ENCODE peak calls at places on chromosome 14, in five cellular contexts. One of them, this sample, is unnamed.

GRCh38 chr14:75702606-75703261 is 41.7 kb downstream of the TTLL5 start:
- DNase-seq in CD8-positive, alpha-beta T cell: no peak
- DNase-seq in lung: no peak
- DNase-seq in heart right ventricle: no peak
- DNase-seq in tibial artery: no peak
- DNase-seq in this sample: no peak

GRCh38 chr14:85572845-85573244 is 42.9 kb downstream of the FLRT2 start:
- DNase-seq in CD8-positive, alpha-beta T cell: no peak
- DNase-seq in lung: no peak
- DNase-seq in heart right ventricle: no peak
- DNase-seq in tibial artery: no peak
- DNase-seq in this sample: no peak

GRCh38 chr14:68028075-68028474 is 208.5 kb downstream of the RAD51B start:
- DNase-seq in CD8-positive, alpha-beta T cell: no peak
- DNase-seq in lung: no peak
- DNase-seq in heart right ventricle: no peak
- DNase-seq in tibial artery: no peak
- DNase-seq in this sample: no peak

GRCh38 chr14:32593290-32593942 is 264.3 kb downstream of the AKAP6 start:
- DNase-seq in CD8-positive, alpha-beta T cell: no peak
- DNase-seq in lung: no peak
- DNase-seq in heart right ventricle: no peak
- DNase-seq in tibial artery: no peak
- DNase-seq in this sample: no peak

GRCh38 chr14:42806909-42807315 is 1200.2 kb downstream of the LRFN5 start:
- DNase-seq in CD8-positive, alpha-beta T cell: no peak
- DNase-seq in lung: no peak
- DNase-seq in heart right ventricle: no peak
- DNase-seq in tibial artery: no peak
- DNase-seq in this sample: no peak

GRCh38 chr14:37599527-37600368 is 4.3 kb downstream of the TTC6 start:
- DNase-seq in CD8-positive, alpha-beta T cell: no peak
- DNase-seq in lung: no peak
- DNase-seq in heart right ventricle: no peak
- DNase-seq in tibial artery: no peak
- DNase-seq in this sample: no peak

GRCh38 chr14:92951912-92952471 is 29.0 kb downstream of the CHGA start:
- DNase-seq in CD8-positive, alpha-beta T cell: peak
- DNase-seq in lung: peak
- DNase-seq in heart right ventricle: peak
- DNase-seq in tibial artery: peak
- DNase-seq in this sample: no peak

GRCh38 chr14:68814376-68815287 is 21.8 kb upstream of the ZFP36L1 start:
- DNase-seq in CD8-positive, alpha-beta T cell: peak
- DNase-seq in lung: no peak
- DNase-seq in heart right ventricle: no peak
- DNase-seq in tibial artery: no peak
- DNase-seq in this sample: no peak

GRCh38 chr14:35847636-35848035 is 21.5 kb downstream of the BRMS1L start:
- DNase-seq in CD8-positive, alpha-beta T cell: no peak
- DNase-seq in lung: no peak
- DNase-seq in heart right ventricle: no peak
- DNase-seq in tibial artery: no peak
- DNase-seq in this sample: no peak

GRCh38 chr14:95681153-95681552 is 5.1 kb upstream of the TCL1B start:
- DNase-seq in CD8-positive, alpha-beta T cell: no peak
- DNase-seq in lung: no peak
- DNase-seq in heart right ventricle: no peak
- DNase-seq in tibial artery: no peak
- DNase-seq in this sample: no peak

GRCh38 chr14:59358105-59358504 is 107.1 kb downstream of the GPR135 start:
- DNase-seq in CD8-positive, alpha-beta T cell: no peak
- DNase-seq in lung: peak
- DNase-seq in heart right ventricle: peak
- DNase-seq in tibial artery: peak
- DNase-seq in this sample: no peak

GRCh38 chr14:105806568-105806967 is 280.2 kb downstream of the TMEM121 start:
- DNase-seq in CD8-positive, alpha-beta T cell: no peak
- DNase-seq in lung: no peak
- DNase-seq in heart right ventricle: no peak
- DNase-seq in tibial artery: no peak
- DNase-seq in this sample: no peak
- H3K27ac ChIP-seq in CD8-positive, alpha-beta T cell: no peak
- H3K27ac ChIP-seq in lung: no peak
- H3K27ac ChIP-seq in heart right ventricle: no peak
- H3K27ac ChIP-seq in tibial artery: no peak
- H3K27ac ChIP-seq in this sample: no peak

GRCh38 chr14:74594021-74594420 is 18.0 kb downstream of the LTBP2 start:
- DNase-seq in CD8-positive, alpha-beta T cell: no peak
- DNase-seq in lung: no peak
- DNase-seq in heart right ventricle: no peak
- DNase-seq in tibial artery: no peak
- DNase-seq in this sample: no peak

GRCh38 chr14:74591394-74591793 is 20.6 kb downstream of the LTBP2 start:
- DNase-seq in CD8-positive, alpha-beta T cell: no peak
- DNase-seq in lung: no peak
- DNase-seq in heart right ventricle: no peak
- DNase-seq in tibial artery: no peak
- DNase-seq in this sample: no peak

GRCh38 chr14:74591899-74592298 is 20.1 kb downstream of the LTBP2 start:
- DNase-seq in CD8-positive, alpha-beta T cell: no peak
- DNase-seq in lung: no peak
- DNase-seq in heart right ventricle: no peak
- DNase-seq in tibial artery: no peak
- DNase-seq in this sample: no peak

GRCh38 chr14:74593241-74593985 is 18.6 kb downstream of the LTBP2 start:
- DNase-seq in CD8-positive, alpha-beta T cell: no peak
- DNase-seq in lung: no peak
- DNase-seq in heart right ventricle: no peak
- DNase-seq in tibial artery: no peak
- DNase-seq in this sample: no peak

GRCh38 chr14:74592476-74593191 is 19.4 kb downstream of the LTBP2 start:
- DNase-seq in CD8-positive, alpha-beta T cell: no peak
- DNase-seq in lung: no peak
- DNase-seq in heart right ventricle: no peak
- DNase-seq in tibial artery: no peak
- DNase-seq in this sample: no peak
- H3K4me3 ChIP-seq in CD8-positive, alpha-beta T cell: no peak
- H3K4me3 ChIP-seq in lung: no peak
- H3K4me3 ChIP-seq in heart right ventricle: no peak
- H3K4me3 ChIP-seq in tibial artery: no peak
- H3K4me3 ChIP-seq in this sample: no peak

GRCh38 chr14:91947196-91948184 is at the start of gene FBLN5:
- DNase-seq in CD8-positive, alpha-beta T cell: peak
- DNase-seq in lung: peak
- DNase-seq in heart right ventricle: peak
- DNase-seq in tibial artery: peak
- DNase-seq in this sample: no peak
- H3K27ac ChIP-seq in CD8-positive, alpha-beta T cell: no peak
- H3K27ac ChIP-seq in lung: no peak
- H3K27ac ChIP-seq in heart right ventricle: peak
- H3K27ac ChIP-seq in tibial artery: peak
- H3K27ac ChIP-seq in this sample: peak

GRCh38 chr14:106657460-106657859 is 1131.1 kb downstream of the TMEM121 start:
- DNase-seq in CD8-positive, alpha-beta T cell: peak
- DNase-seq in lung: no peak
- DNase-seq in heart right ventricle: no peak
- DNase-seq in tibial artery: no peak
- DNase-seq in this sample: no peak

DNA sequence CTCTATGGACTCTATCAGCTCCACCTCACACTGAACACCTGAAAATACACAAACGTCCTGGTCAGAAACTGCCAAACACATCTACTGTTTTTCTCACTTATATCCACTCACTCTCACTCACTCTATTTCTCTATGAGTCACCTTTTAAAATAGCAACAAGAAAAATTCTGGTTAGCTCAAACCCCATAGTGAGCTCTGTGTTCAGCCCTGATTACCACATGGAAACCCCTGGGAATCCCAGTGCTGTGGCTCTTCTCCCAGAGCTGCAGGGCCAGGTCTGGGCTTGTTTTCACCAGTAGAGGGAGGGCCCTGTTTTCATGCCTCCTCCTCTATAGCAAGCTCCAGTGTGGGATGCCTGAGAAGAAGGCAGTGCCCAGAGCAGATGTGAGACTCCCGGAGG is 1126.1 kb downstream of the TMEM121 start:
- DNase-seq in CD8-positive, alpha-beta T cell: no peak
- DNase-seq in lung: no peak
- DNase-seq in heart right ventricle: no peak
- DNase-seq in tibial artery: no peak
- DNase-seq in this sample: no peak
- H3K4me3 ChIP-seq in CD8-positive, alpha-beta T cell: no peak
- H3K4me3 ChIP-seq in lung: no peak
- H3K4me3 ChIP-seq in heart right ventricle: no peak
- H3K4me3 ChIP-seq in tibial artery: no peak
- H3K4me3 ChIP-seq in this sample: no peak

DNA sequence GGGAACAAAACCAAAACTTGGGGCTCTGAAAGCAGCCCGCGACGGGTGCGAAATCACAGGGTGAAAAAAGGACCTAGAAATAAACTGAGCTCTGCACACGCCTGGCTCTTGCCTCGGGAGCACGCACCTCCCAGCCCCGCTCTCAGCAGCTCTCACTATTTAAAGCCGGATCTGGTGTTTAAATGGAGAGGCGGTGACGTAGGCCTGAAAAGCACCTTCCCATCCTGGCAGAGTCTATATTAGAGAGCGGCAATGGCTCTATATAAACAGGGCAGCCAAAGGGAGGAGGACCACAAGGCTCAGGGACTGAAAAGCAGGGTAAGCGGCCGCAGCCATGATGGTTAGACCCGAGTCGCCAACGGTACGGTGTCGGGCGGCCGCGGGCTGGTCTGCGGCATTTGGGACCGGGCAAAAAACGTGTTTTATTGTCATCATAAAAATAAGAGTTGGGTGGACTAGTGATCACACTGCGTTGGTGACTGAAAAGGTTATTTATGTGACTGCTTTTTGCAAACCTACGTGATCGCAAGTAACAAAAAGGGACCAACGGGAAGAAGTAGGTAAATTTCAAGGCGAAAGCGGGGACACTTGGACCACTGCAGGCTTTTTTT is 1.4 kb downstream of the GTF2A1 start:
- DNase-seq in CD8-positive, alpha-beta T cell: peak
- DNase-seq in lung: peak
- DNase-seq in heart right ventricle: peak
- DNase-seq in tibial artery: peak
- DNase-seq in this sample: peak
- H3K27ac ChIP-seq in CD8-positive, alpha-beta T cell: peak
- H3K27ac ChIP-seq in lung: peak
- H3K27ac ChIP-seq in heart right ventricle: peak
- H3K27ac ChIP-seq in tibial artery: peak
- H3K27ac ChIP-seq in this sample: peak

DNA sequence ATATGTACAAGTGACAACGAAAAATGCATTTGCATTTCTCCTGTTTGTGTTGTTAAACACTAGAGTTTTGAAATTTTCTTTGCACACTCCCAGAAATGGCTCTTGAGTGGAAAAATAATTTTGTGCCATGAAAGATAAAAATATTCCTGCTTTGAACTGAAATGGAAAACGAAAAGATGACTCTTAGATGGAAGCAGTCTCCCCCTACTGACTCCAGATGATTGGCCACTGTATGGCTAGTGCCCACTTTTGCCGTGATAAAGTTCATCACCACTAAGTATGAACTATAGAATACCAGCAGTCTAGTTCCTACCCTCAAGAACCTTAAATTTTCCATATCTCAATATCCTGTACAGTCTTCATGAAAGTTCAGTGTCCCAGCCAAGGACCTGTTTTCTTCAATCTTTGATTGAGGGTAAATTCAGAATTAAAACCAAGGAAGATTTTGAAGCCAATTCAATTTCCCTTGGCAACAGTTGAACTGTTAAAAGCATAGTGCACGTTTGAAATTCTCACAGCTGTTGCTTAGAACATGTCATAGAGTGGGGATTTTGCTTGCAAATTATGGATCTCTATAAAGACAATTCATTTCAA is 1.6 kb upstream of the PPP2R5E start:
- DNase-seq in CD8-positive, alpha-beta T cell: no peak
- DNase-seq in lung: no peak
- DNase-seq in heart right ventricle: no peak
- DNase-seq in tibial artery: no peak
- DNase-seq in this sample: no peak
- H3K4me3 ChIP-seq in CD8-positive, alpha-beta T cell: no peak
- H3K4me3 ChIP-seq in lung: no peak
- H3K4me3 ChIP-seq in heart right ventricle: peak
- H3K4me3 ChIP-seq in tibial artery: peak
- H3K4me3 ChIP-seq in this sample: no peak

DNA sequence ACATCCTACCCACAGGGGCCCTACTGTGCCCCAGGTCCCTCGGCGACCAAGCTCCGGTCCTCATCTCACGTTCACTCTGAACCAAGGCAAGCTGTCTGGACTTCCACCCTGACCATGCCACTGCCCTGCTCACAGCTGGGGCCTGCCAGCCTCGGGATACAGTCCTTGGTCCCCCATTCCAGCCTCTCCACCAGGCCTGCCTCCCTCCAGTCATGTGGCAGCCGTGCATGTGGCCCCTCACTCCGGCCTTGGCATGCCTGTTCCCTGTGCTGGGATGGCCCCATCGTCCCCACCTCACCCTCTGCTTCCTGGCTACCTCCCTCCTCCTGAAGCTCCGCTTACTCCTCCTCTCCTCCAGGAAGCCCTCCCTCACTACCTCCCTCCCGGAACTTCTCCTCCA is 38.6 kb upstream of the DLK1 start:
- DNase-seq in CD8-positive, alpha-beta T cell: no peak
- DNase-seq in lung: no peak
- DNase-seq in heart right ventricle: no peak
- DNase-seq in tibial artery: no peak
- DNase-seq in this sample: no peak
- H3K27ac ChIP-seq in CD8-positive, alpha-beta T cell: no peak
- H3K27ac ChIP-seq in lung: no peak
- H3K27ac ChIP-seq in heart right ventricle: no peak
- H3K27ac ChIP-seq in tibial artery: no peak
- H3K27ac ChIP-seq in this sample: no peak

DNA sequence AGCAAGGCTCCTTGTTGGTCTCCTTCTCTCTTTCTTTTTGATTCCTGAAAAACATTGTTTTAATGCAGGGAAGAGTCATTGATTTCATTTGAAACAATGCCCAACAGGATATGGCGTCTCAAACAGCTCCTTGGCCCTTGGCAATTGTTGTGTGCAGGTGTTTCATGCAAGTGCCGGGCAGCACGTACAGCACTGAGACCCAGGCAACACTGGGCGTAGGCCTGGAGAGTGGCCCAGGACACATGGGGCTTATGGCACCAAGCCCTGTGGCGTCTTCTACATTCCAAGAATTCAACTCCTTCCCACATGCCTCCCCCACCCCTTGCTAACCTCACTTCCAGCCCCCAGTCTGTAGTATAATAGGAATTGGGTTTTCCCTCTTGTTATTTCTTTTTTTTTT is 230.4 kb downstream of the SPTSSA start:
- DNase-seq in CD8-positive, alpha-beta T cell: no peak
- DNase-seq in lung: no peak
- DNase-seq in heart right ventricle: no peak
- DNase-seq in tibial artery: no peak
- DNase-seq in this sample: no peak
- H3K4me3 ChIP-seq in CD8-positive, alpha-beta T cell: no peak
- H3K4me3 ChIP-seq in lung: no peak
- H3K4me3 ChIP-seq in heart right ventricle: no peak
- H3K4me3 ChIP-seq in tibial artery: no peak
- H3K4me3 ChIP-seq in this sample: no peak